ENCODE peak calls at places on chromosomes 12 and 14, in four cellular contexts. One of them, this sample, is unnamed.

GRCh38 chr12:55693323-55694187 is 14.1 kb downstream of the ITGA7 start:
- DNase-seq in IMR-90: no peak
- DNase-seq in GM12878: no peak
- DNase-seq in K562: no peak
- DNase-seq in this sample: no peak

GRCh38 chr12:76976777-76977465 is 88.4 kb downstream of the E2F7 start:
- DNase-seq in IMR-90: no peak
- DNase-seq in GM12878: no peak
- DNase-seq in K562: no peak
- DNase-seq in this sample: peak

GRCh38 chr12:31326689-31327659 is 1.0 kb upstream of the SINHCAF start:
- DNase-seq in IMR-90: no peak
- DNase-seq in GM12878: no peak
- DNase-seq in K562: no peak
- DNase-seq in this sample: no peak

GRCh38 chr12:113232787-113233585 is 11.7 kb downstream of the TPCN1 start:
- DNase-seq in IMR-90: no peak
- DNase-seq in GM12878: peak
- DNase-seq in K562: no peak
- DNase-seq in this sample: no peak

GRCh38 chr14:94051779-94052178 is 25.6 kb downstream of the OTUB2 start:
- DNase-seq in IMR-90: no peak
- DNase-seq in GM12878: no peak
- DNase-seq in K562: no peak
- DNase-seq in this sample: no peak

GRCh38 chr14:105528197-105528858 is 1.9 kb downstream of the TMEM121 start:
- DNase-seq in IMR-90: peak
- DNase-seq in GM12878: no peak
- DNase-seq in K562: peak
- DNase-seq in this sample: peak

GRCh38 chr12:53380797-53381738 is 1.1 kb downstream of the SP1 start:
- DNase-seq in IMR-90: peak
- DNase-seq in GM12878: no peak
- DNase-seq in K562: no peak
- DNase-seq in this sample: peak

GRCh38 chr14:50883827-50884197 is 12.0 kb downstream of the ABHD12B start:
- DNase-seq in IMR-90: no peak
- DNase-seq in GM12878: no peak
- DNase-seq in K562: no peak
- DNase-seq in this sample: no peak

GRCh38 chr12:47744005-47744651 is 14.6 kb downstream of the RAPGEF3 start:
- DNase-seq in IMR-90: no peak
- DNase-seq in GM12878: no peak
- DNase-seq in K562: peak
- DNase-seq in this sample: no peak

GRCh38 chr12:31029916-31030562 is 43.6 kb upstream of the DDX11 start:
- DNase-seq in IMR-90: no peak
- DNase-seq in GM12878: no peak
- DNase-seq in K562: no peak
- DNase-seq in this sample: no peak

GRCh38 chr12:132490481-132491348 is 764 bp downstream of the FBRSL1 start:
- DNase-seq in IMR-90: peak
- DNase-seq in GM12878: no peak
- DNase-seq in K562: peak
- DNase-seq in this sample: peak

GRCh38 chr12:132489602-132490239 is at the start of gene FBRSL1:
- DNase-seq in IMR-90: peak
- DNase-seq in GM12878: no peak
- DNase-seq in K562: peak
- DNase-seq in this sample: peak

GRCh38 chr12:132488127-132489077 is 1.5 kb upstream of the FBRSL1 start:
- DNase-seq in IMR-90: no peak
- DNase-seq in GM12878: no peak
- DNase-seq in K562: peak
- DNase-seq in this sample: no peak

GRCh38 chr12:132487311-132487741 is 2.6 kb upstream of the FBRSL1 start:
- DNase-seq in IMR-90: no peak
- DNase-seq in GM12878: no peak
- DNase-seq in K562: no peak
- DNase-seq in this sample: no peak

DNA sequence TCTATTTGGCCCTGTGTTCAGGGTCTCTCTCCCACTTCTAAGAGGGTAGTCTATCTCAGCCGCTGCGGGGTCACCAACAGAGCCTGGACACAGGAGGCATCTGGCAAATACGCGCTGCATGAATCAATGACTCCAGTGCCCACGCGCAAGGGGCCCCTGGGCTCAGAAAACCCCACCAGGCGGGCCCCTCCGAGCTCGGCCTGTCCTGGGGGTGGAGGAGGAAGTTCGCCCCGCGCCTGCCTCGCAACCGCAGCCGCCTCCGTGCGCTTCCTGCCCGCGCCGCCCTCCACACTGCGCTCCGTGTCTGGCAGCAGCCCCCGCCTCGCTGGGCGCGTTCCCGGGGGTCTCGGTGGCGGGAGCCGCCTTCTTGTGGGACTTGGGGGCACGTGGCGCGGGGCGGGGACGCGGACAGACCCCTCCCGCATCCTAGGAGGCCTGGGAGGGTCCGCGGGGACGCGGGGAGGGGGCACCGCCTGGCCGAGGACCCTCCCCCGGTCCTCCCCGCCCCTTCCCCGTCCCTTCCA is 811 bp upstream of the FBRSL1 start:
- DNase-seq in IMR-90: no peak
- DNase-seq in GM12878: no peak
- DNase-seq in K562: peak
- DNase-seq in this sample: peak
- TF ChIP-seq FOS in IMR-90: no peak
- TF ChIP-seq FOS in GM12878: no peak
- TF ChIP-seq FOS in K562: no peak
- TF ChIP-seq FOS in this sample: no peak

DNA sequence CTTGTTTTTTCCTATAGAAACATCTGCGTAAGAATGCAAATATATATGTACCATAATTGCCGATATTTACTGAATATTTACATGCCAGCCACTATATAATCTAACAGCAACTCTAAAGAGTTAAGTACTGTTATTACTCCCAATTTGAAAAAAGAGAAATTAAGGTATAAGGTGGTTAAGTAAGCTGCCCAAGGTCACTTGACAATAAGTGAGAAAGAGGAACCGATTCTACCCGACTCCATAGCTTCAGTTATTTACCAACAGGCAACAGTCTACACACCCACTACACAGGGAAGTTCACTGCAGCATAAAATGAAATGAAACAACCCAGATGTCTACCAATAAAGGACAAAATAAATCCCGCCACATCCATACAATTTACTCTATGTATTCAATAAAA is 1.1 kb downstream of the MIS18BP1 start:
- DNase-seq in IMR-90: peak
- DNase-seq in GM12878: peak
- DNase-seq in K562: peak
- DNase-seq in this sample: peak
- TF ChIP-seq FOS in IMR-90: no peak
- TF ChIP-seq FOS in GM12878: no peak
- TF ChIP-seq FOS in K562: no peak
- TF ChIP-seq FOS in this sample: no peak

DNA sequence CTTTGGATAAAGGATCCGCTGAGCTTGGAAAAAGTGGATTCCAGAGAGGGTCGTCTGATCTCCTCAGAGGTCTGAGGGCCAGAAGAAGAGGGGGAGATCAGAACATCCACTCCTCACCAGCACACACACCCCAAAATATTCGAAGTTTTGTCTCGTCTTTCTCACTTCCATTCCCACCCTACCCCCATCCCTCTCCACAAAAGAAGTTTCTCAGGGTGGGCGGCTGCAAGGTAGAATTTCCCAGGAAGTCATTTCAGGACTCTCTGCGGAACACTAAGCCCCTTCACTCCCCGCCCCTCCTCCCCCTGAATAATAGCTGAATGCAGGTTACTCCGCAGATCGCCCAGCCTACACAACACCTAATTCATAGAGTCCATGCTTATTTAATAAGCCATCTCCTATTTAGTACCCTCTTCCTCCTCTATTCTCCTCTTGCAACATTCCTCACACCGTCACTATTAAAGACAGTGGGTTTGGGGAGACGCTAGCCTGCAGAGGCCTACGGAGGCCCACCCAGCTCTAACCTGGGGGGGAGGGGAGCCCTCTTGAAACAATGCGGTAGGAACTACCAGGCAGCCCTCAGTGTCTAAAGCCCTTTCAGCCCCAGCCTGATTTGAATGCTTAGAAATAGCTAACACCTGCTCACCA is 650 bp upstream of the SALL2 start:
- DNase-seq in IMR-90: no peak
- DNase-seq in GM12878: no peak
- DNase-seq in K562: peak
- DNase-seq in this sample: no peak
- TF ChIP-seq FOS in IMR-90: no peak
- TF ChIP-seq FOS in GM12878: no peak
- TF ChIP-seq FOS in K562: no peak
- TF ChIP-seq FOS in this sample: no peak

DNA sequence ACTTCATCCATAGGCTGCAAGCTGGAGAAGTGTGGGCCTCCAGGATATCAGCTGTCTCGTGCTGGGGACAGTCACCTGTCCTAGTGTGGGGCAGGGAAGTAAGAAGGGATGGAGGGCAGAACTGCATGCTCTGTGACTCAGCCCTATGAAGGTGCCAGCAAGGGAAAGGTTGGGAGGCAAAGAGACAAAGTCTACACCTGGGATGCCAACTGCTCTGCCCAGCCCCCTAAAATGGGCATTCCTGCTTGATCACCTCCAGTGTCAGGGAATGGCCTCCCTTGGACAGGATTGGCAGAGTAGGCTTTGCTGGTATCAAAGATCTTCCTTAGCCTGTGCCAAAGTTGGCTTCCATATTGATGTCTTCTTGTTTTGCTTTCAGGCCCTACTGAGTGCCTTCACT is 335.0 kb downstream of the BCL11B start:
- DNase-seq in IMR-90: no peak
- DNase-seq in GM12878: no peak
- DNase-seq in K562: no peak
- DNase-seq in this sample: no peak
- TF ChIP-seq FOS in IMR-90: no peak
- TF ChIP-seq FOS in GM12878: no peak
- TF ChIP-seq FOS in K562: no peak
- TF ChIP-seq FOS in this sample: no peak

GRCh38 chr12:89384050-89384749 is 31.9 kb upstream of the DUSP6 start:
- DNase-seq in IMR-90: peak
- DNase-seq in GM12878: no peak
- DNase-seq in K562: no peak
- DNase-seq in this sample: peak

GRCh38 chr12:89382366-89382765 is 30.1 kb upstream of the DUSP6 start:
- DNase-seq in IMR-90: no peak
- DNase-seq in GM12878: no peak
- DNase-seq in K562: no peak
- DNase-seq in this sample: no peak

GRCh38 chr12:89383235-89384049 is 31.1 kb upstream of the DUSP6 start:
- DNase-seq in IMR-90: peak
- DNase-seq in GM12878: no peak
- DNase-seq in K562: no peak
- DNase-seq in this sample: peak

GRCh38 chr12:89384750-89385273 is 32.5 kb upstream of the DUSP6 start:
- DNase-seq in IMR-90: no peak
- DNase-seq in GM12878: no peak
- DNase-seq in K562: no peak
- DNase-seq in this sample: no peak

DNA sequence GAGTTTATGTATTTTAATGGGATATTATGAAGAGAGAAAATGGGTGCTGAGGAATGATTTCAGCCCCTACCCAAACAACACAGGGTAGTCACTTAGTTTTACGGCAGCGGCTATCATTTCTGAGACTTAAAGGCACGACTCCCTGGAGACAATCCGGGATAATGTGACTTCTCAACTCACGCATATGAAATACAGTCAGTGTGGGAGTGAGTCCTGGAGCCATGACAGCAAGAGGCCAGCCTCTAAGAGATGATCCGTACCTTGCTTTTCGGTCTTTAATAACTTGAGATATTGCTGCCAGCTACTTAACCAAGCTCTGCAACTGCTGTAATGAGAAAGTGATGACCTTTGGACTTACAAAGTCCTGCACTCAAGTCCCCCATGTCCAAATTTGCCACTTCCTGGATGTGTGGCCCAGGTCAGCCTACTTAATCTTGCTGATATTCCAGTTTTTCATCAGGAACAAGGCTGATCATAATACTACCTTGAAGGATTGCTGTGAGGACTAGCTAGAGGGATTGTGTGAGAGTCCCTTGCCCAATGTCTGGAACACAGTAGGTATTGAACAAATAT is 33.8 kb upstream of the DUSP6 start:
- DNase-seq in IMR-90: no peak
- DNase-seq in GM12878: no peak
- DNase-seq in K562: no peak
- DNase-seq in this sample: no peak
- TF ChIP-seq FOS in IMR-90: no peak
- TF ChIP-seq FOS in GM12878: no peak
- TF ChIP-seq FOS in K562: no peak
- TF ChIP-seq FOS in this sample: no peak

DNA sequence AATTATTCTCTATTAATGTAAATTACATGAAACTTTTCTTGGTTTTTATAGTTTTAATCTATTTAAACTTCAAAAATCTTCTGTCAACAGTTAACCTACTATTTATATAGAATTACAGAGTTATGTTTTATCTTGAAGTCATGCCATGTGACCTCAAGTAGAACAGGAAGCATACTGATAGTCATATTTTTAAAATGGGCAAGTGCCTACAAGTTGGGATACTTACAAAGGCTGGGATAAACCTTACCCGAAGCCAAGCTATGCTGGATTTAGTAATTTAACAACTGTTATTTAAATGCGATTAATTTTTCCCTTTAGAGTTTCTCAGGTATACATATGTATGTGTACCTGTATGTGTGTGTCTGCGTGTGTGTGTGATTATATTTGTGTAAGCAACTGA is 266.9 kb downstream of the RASSF9 start:
- DNase-seq in IMR-90: no peak
- DNase-seq in GM12878: no peak
- DNase-seq in K562: no peak
- DNase-seq in this sample: no peak
- TF ChIP-seq FOS in IMR-90: no peak
- TF ChIP-seq FOS in GM12878: no peak
- TF ChIP-seq FOS in K562: no peak
- TF ChIP-seq FOS in this sample: no peak

GRCh38 chr12:24945822-24946221 is 3.1 kb downstream of the BCAT1 start:
- DNase-seq in IMR-90: no peak
- DNase-seq in GM12878: no peak
- DNase-seq in K562: no peak
- DNase-seq in this sample: peak
- TF ChIP-seq FOS in IMR-90: no peak
- TF ChIP-seq FOS in GM12878: no peak
- TF ChIP-seq FOS in K562: no peak
- TF ChIP-seq FOS in this sample: no peak

GRCh38 chr14:85190251-85190650 is 339.7 kb upstream of the FLRT2 start:
- DNase-seq in IMR-90: no peak
- DNase-seq in GM12878: no peak
- DNase-seq in K562: no peak
- DNase-seq in this sample: no peak

GRCh38 chr14:85191986-85192385 is 338.0 kb upstream of the FLRT2 start:
- DNase-seq in IMR-90: no peak
- DNase-seq in GM12878: no peak
- DNase-seq in K562: no peak
- DNase-seq in this sample: no peak

GRCh38 chr14:85188836-85189235 is 341.1 kb upstream of the FLRT2 start:
- DNase-seq in IMR-90: no peak
- DNase-seq in GM12878: no peak
- DNase-seq in K562: no peak
- DNase-seq in this sample: no peak

GRCh38 chr14:85187521-85187920 is 342.4 kb upstream of the FLRT2 start:
- DNase-seq in IMR-90: no peak
- DNase-seq in GM12878: no peak
- DNase-seq in K562: no peak
- DNase-seq in this sample: peak
- TF ChIP-seq FOS in IMR-90: no peak
- TF ChIP-seq FOS in GM12878: no peak
- TF ChIP-seq FOS in K562: no peak
- TF ChIP-seq FOS in this sample: peak